ENCODE peak calls at places on chromosomes 16 and 17, in four cellular contexts. D is tibial artery, H is astrocyte, V is aorta. I is an unnamed sample.

GRCh38 chr17:74123350-74123749 is 80.1 kb upstream of the RPL38 start:
- DNase-seq in H (peak), D (no peak), V (no peak), I (no peak)

GRCh38 chr17:17846645-17847044 is 9.9 kb upstream of the SREBF1 start:
- DNase-seq in H (no peak), D (no peak), V (no peak), I (no peak)

GRCh38 chr16:78584213-78584860 is 484.9 kb downstream of the WWOX start:
- DNase-seq in H (no peak), D (no peak), V (no peak), I (no peak)

GRCh38 chr16:12340151-12340733 is 363.7 kb downstream of the SNX29 start:
- DNase-seq in D (peak), H (peak), V (no peak), I (no peak)

GRCh38 chr17:9213311-9213655 is 192.0 kb downstream of the NTN1 start:
- DNase-seq in V (peak), H (no peak), D (no peak), I (no peak)

GRCh38 chr16:49592507-49593422 is 219.2 kb downstream of the C16orf78 start:
- DNase-seq in D (peak), H (peak), V (no peak), I (peak)

GRCh38 chr16:9756434-9756833 is 425.8 kb downstream of the GRIN2A start:
- DNase-seq in D (no peak), V (no peak), H (no peak), I (no peak)

GRCh38 chr17:14143678-14144077 is 74.4 kb downstream of the COX10 start:
- DNase-seq in V (no peak), H (peak), D (no peak), I (no peak)

GRCh38 chr17:74012465-74012864 is 191.0 kb upstream of the RPL38 start:
- DNase-seq in D (no peak), H (no peak), V (no peak), I (no peak)

GRCh38 chr17:82655038-82655479 is 6.8 kb upstream of the WDR45B start:
- DNase-seq in D (no peak), H (no peak), V (peak), I (no peak)

GRCh38 chr17:1496814-1497325 is 4.4 kb upstream of the MYO1C start:
- DNase-seq in D (no peak), H (no peak), V (no peak), I (no peak)

GRCh38 chr17:146983-147761 is 9.8 kb downstream of the SCGB1C2 start:
- DNase-seq in H (no peak), V (peak), D (peak), I (no peak)

GRCh38 chr17:17749921-17750320 is 68.7 kb downstream of the RAI1 start:
- DNase-seq in V (no peak), D (no peak), H (no peak), I (no peak)

GRCh38 chr17:1094591-1094990 is 85.2 kb downstream of the ABR start:
- DNase-seq in H (no peak), V (no peak), D (no peak), I (no peak)

GRCh38 chr17:17812211-17813054 is 24.4 kb downstream of the SREBF1 start:
- DNase-seq in H (no peak), V (peak), D (peak), I (peak)

GRCh38 chr16:2895813-2896212 is 12.8 kb downstream of the FLYWCH2 start:
- DNase-seq in H (peak), D (no peak), V (no peak), I (no peak)

GRCh38 chr16:9738690-9739089 is 443.5 kb downstream of the GRIN2A start:
- DNase-seq in H (no peak), D (no peak), V (no peak), I (no peak)

GRCh38 chr16:90057738-90058173 is 19.4 kb downstream of the PRDM7 start:
- DNase-seq in D (no peak), V (no peak), H (peak), I (no peak)

GRCh38 chr16:14545346-14545884 is 84.6 kb downstream of the PARN start:
- DNase-seq in V (no peak), D (no peak), H (peak), I (no peak)

GRCh38 chr16:87415441-87415840 is 23.3 kb downstream of the MAP1LC3B start:
- DNase-seq in V (no peak), D (peak), H (no peak), I (no peak)

GRCh38 chr17:81106716-81107115 is 58.6 kb upstream of the PVALEF start:
- DNase-seq in D (no peak), V (no peak), H (no peak), I (no peak)

GRCh38 chr17:37301288-37301687 is 74.5 kb upstream of the C17orf78 start:
- DNase-seq in V (no peak), H (peak), D (no peak), I (no peak)

GRCh38 chr16:70653406-70653805 is 7.0 kb downstream of the IL34 start:
- DNase-seq in V (no peak), D (no peak), H (no peak), I (no peak)

GRCh38 chr17:64219571-64219970 is 43.5 kb downstream of the TEX2 start:
- DNase-seq in V (no peak), D (no peak), H (no peak), I (no peak)

GRCh38 chr17:73394523-73395450 is 83.0 kb upstream of the CDC42EP4 start:
- DNase-seq in H (no peak), V (peak), D (no peak), I (no peak)

GRCh38 chr16:4415538-4416199 is 727 bp downstream of the CORO7 start:
- DNase-seq in V (peak), D (peak), H (no peak), I (no peak)

GRCh38 chr17:10233157-10233556 is 34.8 kb upstream of the GAS7 start:
- DNase-seq in H (no peak), D (no peak), V (no peak), I (no peak)

GRCh38 chr17:69430488-69430887 is 16.0 kb downstream of the MAP2K6 start:
- DNase-seq in H (no peak), D (no peak), V (no peak), I (no peak)